ENCODE peak calls at places on chromosomes 12 and 14, in seven cellular contexts. O is endothelial cell of umbilical vein, Q is K562, G is HCT116, D is GM12878, K is HepG2, N is H1. Y is an unnamed sample.

GRCh38 chr14:66085224-66085623 is 400.9 kb upstream of the CCDC196 start:
- DNase-seq in O (no peak), Q (no peak), G (no peak), D (no peak), K (no peak), N (no peak), Y (peak; percentile 85)

GRCh38 chr12:63864456-63864709 is 19.9 kb downstream of the SRGAP1 start:
- DNase-seq in O (no peak), Q (no peak), G (no peak), D (no peak), K (no peak), N (no peak), Y (no peak)

GRCh38 chr12:76144253-76144564 is 59.7 kb upstream of the NAP1L1 start:
- DNase-seq in O (peak; percentile 76), Q (no peak), G (no peak), D (no peak), K (no peak), N (no peak), Y (no peak)

GRCh38 chr14:69079747-69080146 is 73.2 kb downstream of the DCAF5 start:
- DNase-seq in O (no peak), Q (no peak), G (no peak), D (no peak), K (no peak), N (no peak), Y (no peak)

GRCh38 chr14:94394594-94395305 is 6.3 kb upstream of the SERPINA1 start:
- DNase-seq in O (no peak), Q (no peak), G (no peak), D (no peak), K (peak; percentile 74), N (no peak), Y (no peak)

GRCh38 chr12:18752947-18753346 is 15.0 kb downstream of the CAPZA3 start:
- DNase-seq in O (no peak), Q (no peak), G (no peak), D (no peak), K (no peak), N (peak; percentile 3), Y (no peak)

GRCh38 chr14:101726295-101726953 is 35.1 kb upstream of the PPP2R5C start:
- DNase-seq in O (no peak), Q (no peak), G (no peak), D (no peak), K (no peak), N (no peak), Y (no peak)

GRCh38 chr14:64440494-64440893 is 24.8 kb upstream of the AKAP5 start:
- DNase-seq in O (no peak), Q (no peak), G (no peak), D (no peak), K (no peak), N (no peak), Y (no peak)

GRCh38 chr14:28783593-28784143 is 17.1 kb downstream of the FOXG1 start:
- DNase-seq in O (no peak), Q (no peak), G (no peak), D (no peak), K (no peak), N (no peak), Y (no peak)

GRCh38 chr14:28780843-28781503 is 14.4 kb downstream of the FOXG1 start:
- DNase-seq in O (no peak), Q (no peak), G (no peak), D (no peak), K (no peak), N (no peak), Y (no peak)

GRCh38 chr14:28784262-28785021 is 17.9 kb downstream of the FOXG1 start:
- DNase-seq in O (no peak), Q (no peak), G (no peak), D (no peak), K (no peak), N (no peak), Y (no peak)

GRCh38 chr14:28779416-28779941 is 12.9 kb downstream of the FOXG1 start:
- DNase-seq in O (no peak), Q (no peak), G (no peak), D (no peak), K (no peak), N (no peak), Y (no peak)

DNA sequence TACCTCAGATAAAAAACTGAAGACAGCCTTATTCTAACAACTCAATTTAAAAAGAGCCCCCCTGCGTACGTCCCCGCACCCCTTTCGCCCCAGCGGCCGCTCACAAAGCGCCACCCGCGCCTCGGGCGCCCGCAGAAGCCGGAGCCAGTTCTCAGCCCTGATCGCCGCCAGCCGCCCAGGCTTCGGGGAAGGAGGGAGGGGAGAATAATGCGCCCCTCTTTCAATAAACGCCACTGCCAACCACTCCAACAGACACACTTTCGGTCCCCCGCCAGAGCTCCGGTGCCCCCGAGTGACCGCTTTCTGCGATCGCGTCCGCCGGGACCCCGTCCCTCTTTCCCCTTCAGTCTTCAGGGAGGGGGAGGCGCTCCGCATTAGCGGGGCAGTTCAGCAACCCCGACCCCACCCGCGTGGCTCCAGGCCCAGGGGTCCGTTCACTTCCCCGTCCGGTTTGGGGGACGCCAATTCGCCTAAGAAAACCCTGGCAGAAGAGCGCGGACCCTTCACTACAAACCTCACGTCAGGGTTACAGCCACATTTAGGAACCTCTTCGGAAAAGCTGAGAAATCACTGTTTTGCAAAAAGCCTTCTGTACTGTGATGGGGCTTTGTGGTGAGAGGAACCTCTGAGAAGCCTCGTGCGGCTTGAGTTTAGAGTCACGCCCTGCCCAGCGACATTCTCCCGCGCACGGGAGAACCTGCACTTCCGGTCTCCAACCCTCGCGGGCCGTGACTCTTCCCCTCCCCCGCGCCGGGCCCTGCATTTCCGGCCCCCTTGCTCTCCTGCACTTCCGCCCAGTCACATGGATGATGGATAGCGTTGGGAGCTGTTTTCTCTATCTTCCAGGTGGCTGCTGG is 18.7 kb downstream of the FOXG1 start:
- DNase-seq in O (no peak), Q (no peak), G (no peak), D (no peak), K (no peak), N (no peak), Y (no peak)
- H3K4me3 ChIP-seq in O (no peak overlapping the region), Q (no peak overlapping the region), G (no peak overlapping the region), D (no peak overlapping the region), K (no peak overlapping the region), N (peak overlapping the region; percentile 50), Y (peak overlapping the region; percentile 71)

GRCh38 chr12:106580671-106581508 is 1.9 kb upstream of the RFX4 start:
- DNase-seq in O (no peak), Q (no peak), G (no peak), D (no peak), K (no peak), N (no peak), Y (no peak)

GRCh38 chr12:106583578-106584103 is 837 bp downstream of the RFX4 start:
- DNase-seq in O (no peak), Q (no peak), G (no peak), D (no peak), K (no peak), N (no peak), Y (no peak)

GRCh38 chr12:106582661-106583577 is at the start of gene RFX4:
- DNase-seq in O (no peak), Q (no peak), G (no peak), D (no peak), K (no peak), N (no peak), Y (no peak)

GRCh38 chr12:106582264-106582591 is 576 bp upstream of the RFX4 start:
- DNase-seq in O (no peak), Q (no peak), G (no peak), D (no peak), K (no peak), N (no peak), Y (no peak)

DNA sequence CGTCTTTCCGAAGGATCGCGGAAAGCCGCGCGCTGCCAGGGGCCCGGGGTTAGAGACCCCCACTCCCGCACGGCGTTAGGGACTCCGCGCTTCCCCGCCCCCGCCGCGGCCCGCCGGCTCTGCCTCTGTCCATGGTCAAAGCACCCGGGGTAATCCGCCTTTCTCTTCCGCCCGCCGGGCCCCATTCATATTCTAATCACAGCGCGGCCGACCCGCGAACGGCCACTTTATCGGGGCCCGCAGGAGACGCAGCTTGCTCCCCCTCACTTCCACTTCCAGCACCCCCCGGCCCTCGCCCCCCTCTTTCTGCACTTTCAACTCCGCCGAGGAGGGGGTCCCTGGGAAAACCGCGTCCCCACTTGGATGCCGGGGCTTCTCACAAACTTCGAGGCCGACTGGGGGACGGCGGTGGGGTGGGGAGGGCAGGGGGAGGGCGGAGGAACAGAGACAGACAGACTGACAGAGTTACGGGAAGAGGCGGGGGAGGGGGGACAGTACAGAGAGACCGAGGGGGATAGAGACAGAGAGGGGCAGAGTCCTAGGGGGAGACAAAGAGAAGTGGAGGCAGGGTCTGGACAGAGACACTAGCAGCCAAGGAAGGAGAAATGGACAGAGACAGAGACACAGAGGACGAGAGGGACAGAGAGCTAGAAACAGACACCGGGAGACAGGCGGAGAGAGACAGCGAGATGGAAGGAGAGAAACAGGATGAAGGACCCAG is 1.1 kb upstream of the RFX4 start:
- DNase-seq in O (no peak), Q (no peak), G (no peak), D (no peak), K (no peak), N (no peak), Y (no peak)
- TF ChIP-seq EZH2 in O (peak; percentile 62), Q (no peak), G (no peak), D (no peak), K (peak; percentile 23), N (no peak), Y (no peak)

GRCh38 chr12:4202482-4202881 is 71.1 kb upstream of the CCND2 start:
- DNase-seq in O (no peak), Q (no peak), G (no peak), D (no peak), K (no peak), N (no peak), Y (no peak)
- TF ChIP-seq POLR2AphosphoS5 in O (no peak), Q (no peak), G (no peak), D (no peak), K (no peak), N (no peak), Y (no peak)

DNA sequence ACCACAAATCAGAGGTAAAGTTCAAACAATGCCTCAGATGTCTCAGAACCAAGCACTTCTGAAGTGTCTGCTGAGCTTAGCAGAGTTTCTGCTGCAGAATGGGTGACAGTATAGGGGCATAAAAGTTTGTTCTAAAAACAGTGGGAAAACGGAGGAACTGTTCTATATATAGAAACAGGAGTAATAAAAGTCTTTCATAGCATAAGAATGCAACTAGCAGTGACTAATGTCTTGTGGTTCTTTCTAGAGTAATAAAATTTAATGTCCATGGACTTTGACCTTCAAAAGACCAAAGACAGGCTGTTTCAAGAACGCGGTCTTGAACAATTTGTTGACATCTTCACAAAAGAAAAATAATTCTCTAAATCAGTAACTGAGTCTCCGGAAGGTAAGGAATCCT is 107.5 kb upstream of the FAR2 start:
- DNase-seq in O (peak; percentile 16), Q (no peak), G (peak; percentile 36), D (no peak), K (no peak), N (no peak), Y (peak; percentile 53)
- H3K4me3 ChIP-seq in O (no peak overlapping the region), Q (no peak overlapping the region), G (no peak overlapping the region), D (no peak overlapping the region), K (no peak overlapping the region), N (no peak overlapping the region), Y (peak overlapping the region; percentile 71)

DNA sequence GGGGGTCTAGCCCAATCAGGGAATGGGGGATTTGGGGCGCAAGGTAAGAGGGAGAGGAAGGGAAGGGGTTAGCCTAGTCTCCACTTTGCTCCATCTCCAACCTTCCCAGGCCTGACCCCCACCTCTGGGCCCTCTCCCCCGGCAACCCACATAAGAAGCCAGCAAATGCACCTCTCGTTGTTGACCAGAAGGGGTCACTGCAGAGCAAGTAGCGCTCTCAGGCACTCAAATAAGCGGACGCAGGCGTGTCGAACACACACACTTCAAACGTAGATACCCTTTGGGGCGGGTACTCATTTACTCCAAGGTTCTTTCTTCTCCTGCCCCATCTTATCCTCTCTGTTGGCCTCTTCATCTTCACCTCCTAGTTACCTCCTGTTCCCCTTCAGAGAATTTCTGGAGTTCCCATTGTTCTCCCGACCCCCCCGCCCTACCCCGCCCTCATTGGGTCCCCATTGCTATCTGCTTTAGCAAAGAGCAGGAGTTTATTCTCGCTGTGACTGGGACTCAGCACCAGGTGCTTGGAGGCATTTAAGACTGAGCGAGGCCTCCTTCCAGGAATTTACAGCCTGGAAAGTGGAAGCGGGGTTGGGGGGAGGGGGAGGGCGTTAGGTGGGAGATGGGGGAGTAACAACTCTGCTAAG is 1.5 kb upstream of the SRRM4 start:
- DNase-seq in O (peak; percentile 29), Q (peak; percentile 72), G (peak; percentile 42), D (no peak), K (peak; percentile 56), N (peak; percentile 39), Y (peak; percentile 40)
- TF ChIP-seq EZH2 in O (no peak), Q (no peak), G (no peak), D (no peak), K (no peak), N (no peak), Y (no peak)